ENCODE peak calls at places on chromosomes 7 and 10, in nine cellular contexts. One of them, this sample, is unnamed.

GRCh38 chr7:22120391-22121053 is 174.8 kb upstream of the CDCA7L start:
- DNase-seq in spleen: no peak
- DNase-seq in A549: no peak
- DNase-seq in ascending aorta: no peak
- DNase-seq in Peyer's patch: no peak
- DNase-seq in stromal cell of bone marrow: no peak
- DNase-seq in HFF-Myc: no peak
- DNase-seq in anterior cingulate cortex: no peak
- DNase-seq in frontal cortex: no peak
- DNase-seq in this sample: no peak

GRCh38 chr10:103620357-103620749 is 126.8 kb downstream of the NEURL1 start:
- DNase-seq in ascending aorta: no peak
- DNase-seq in Peyer's patch: no peak
- DNase-seq in HFF-Myc: no peak
- DNase-seq in frontal cortex: no peak
- DNase-seq in spleen: no peak
- DNase-seq in anterior cingulate cortex: no peak
- DNase-seq in A549: no peak
- DNase-seq in stromal cell of bone marrow: no peak
- DNase-seq in this sample: no peak

GRCh38 chr10:77801474-77802238 is 124.9 kb downstream of the DLG5 start:
- DNase-seq in ascending aorta: no peak
- DNase-seq in anterior cingulate cortex: no peak
- DNase-seq in stromal cell of bone marrow: peak
- DNase-seq in A549: no peak
- DNase-seq in frontal cortex: no peak
- DNase-seq in spleen: peak
- DNase-seq in Peyer's patch: no peak
- DNase-seq in HFF-Myc: no peak
- DNase-seq in this sample: peak

GRCh38 chr7:74203157-74203556 is 6.6 kb upstream of the LAT2 start:
- DNase-seq in HFF-Myc: no peak
- DNase-seq in A549: peak
- DNase-seq in Peyer's patch: no peak
- DNase-seq in anterior cingulate cortex: no peak
- DNase-seq in ascending aorta: no peak
- DNase-seq in stromal cell of bone marrow: peak
- DNase-seq in frontal cortex: no peak
- DNase-seq in spleen: peak
- DNase-seq in this sample: no peak

GRCh38 chr7:12030116-12030515 is 181.0 kb upstream of the TMEM106B start:
- DNase-seq in HFF-Myc: no peak
- DNase-seq in anterior cingulate cortex: no peak
- DNase-seq in ascending aorta: no peak
- DNase-seq in frontal cortex: no peak
- DNase-seq in A549: no peak
- DNase-seq in Peyer's patch: no peak
- DNase-seq in spleen: no peak
- DNase-seq in stromal cell of bone marrow: no peak
- DNase-seq in this sample: no peak

GRCh38 chr7:114426824-114427223 is 12.2 kb downstream of the FOXP2 start:
- DNase-seq in A549: no peak
- DNase-seq in HFF-Myc: no peak
- DNase-seq in stromal cell of bone marrow: no peak
- DNase-seq in spleen: no peak
- DNase-seq in frontal cortex: no peak
- DNase-seq in Peyer's patch: no peak
- DNase-seq in ascending aorta: no peak
- DNase-seq in anterior cingulate cortex: no peak
- DNase-seq in this sample: no peak

GRCh38 chr7:158957921-158958471 is 101.6 kb downstream of the DYNC2I1 start:
- DNase-seq in Peyer's patch: no peak
- DNase-seq in frontal cortex: no peak
- DNase-seq in anterior cingulate cortex: no peak
- DNase-seq in HFF-Myc: no peak
- DNase-seq in stromal cell of bone marrow: no peak
- DNase-seq in spleen: no peak
- DNase-seq in A549: no peak
- DNase-seq in ascending aorta: no peak
- DNase-seq in this sample: no peak

GRCh38 chr7:101814996-101815825 is 2.2 kb upstream of the CUX1 start:
- DNase-seq in ascending aorta: no peak
- DNase-seq in HFF-Myc: no peak
- DNase-seq in frontal cortex: peak
- DNase-seq in stromal cell of bone marrow: no peak
- DNase-seq in Peyer's patch: peak
- DNase-seq in A549: peak
- DNase-seq in spleen: peak
- DNase-seq in anterior cingulate cortex: peak
- DNase-seq in this sample: peak

GRCh38 chr10:26839966-26840627 is 20.7 kb downstream of the ABI1 start:
- DNase-seq in A549: no peak
- DNase-seq in Peyer's patch: no peak
- DNase-seq in stromal cell of bone marrow: peak
- DNase-seq in ascending aorta: no peak
- DNase-seq in anterior cingulate cortex: no peak
- DNase-seq in spleen: no peak
- DNase-seq in HFF-Myc: no peak
- DNase-seq in frontal cortex: no peak
- DNase-seq in this sample: no peak

GRCh38 chr7:103660455-103661371 is 214.7 kb upstream of the SLC26A5 start:
- DNase-seq in frontal cortex: no peak
- DNase-seq in ascending aorta: no peak
- DNase-seq in A549: no peak
- DNase-seq in HFF-Myc: no peak
- DNase-seq in spleen: no peak
- DNase-seq in Peyer's patch: no peak
- DNase-seq in anterior cingulate cortex: no peak
- DNase-seq in stromal cell of bone marrow: peak
- DNase-seq in this sample: no peak

GRCh38 chr7:85595639-85596268 is 408.9 kb upstream of the SEMA3D start:
- DNase-seq in Peyer's patch: no peak
- DNase-seq in frontal cortex: no peak
- DNase-seq in HFF-Myc: no peak
- DNase-seq in anterior cingulate cortex: no peak
- DNase-seq in stromal cell of bone marrow: no peak
- DNase-seq in A549: no peak
- DNase-seq in ascending aorta: no peak
- DNase-seq in spleen: no peak
- DNase-seq in this sample: no peak

GRCh38 chr10:63068246-63068645 is 64.9 kb upstream of the NRBF2 start:
- DNase-seq in frontal cortex: no peak
- DNase-seq in A549: no peak
- DNase-seq in Peyer's patch: no peak
- DNase-seq in stromal cell of bone marrow: peak
- DNase-seq in HFF-Myc: no peak
- DNase-seq in anterior cingulate cortex: no peak
- DNase-seq in ascending aorta: no peak
- DNase-seq in spleen: no peak
- DNase-seq in this sample: no peak

GRCh38 chr7:83178066-83178465 is 15.4 kb upstream of the PCLO start:
- DNase-seq in HFF-Myc: no peak
- DNase-seq in spleen: no peak
- DNase-seq in ascending aorta: no peak
- DNase-seq in A549: no peak
- DNase-seq in frontal cortex: no peak
- DNase-seq in stromal cell of bone marrow: peak
- DNase-seq in Peyer's patch: no peak
- DNase-seq in anterior cingulate cortex: no peak
- DNase-seq in this sample: no peak

GRCh38 chr7:106613861-106614560 is 46.9 kb downstream of the CCDC71L start:
- DNase-seq in HFF-Myc: no peak
- DNase-seq in A549: no peak
- DNase-seq in Peyer's patch: no peak
- DNase-seq in anterior cingulate cortex: no peak
- DNase-seq in stromal cell of bone marrow: peak
- DNase-seq in frontal cortex: no peak
- DNase-seq in ascending aorta: no peak
- DNase-seq in spleen: no peak
- DNase-seq in this sample: no peak

This sample was measured in GM20000.